ENCODE peak calls at places on chromosomes 13 and 19, in six cellular contexts. E, F, G, D, I and X are unnamed samples.

GRCh38 chr13:98481511-98481951 is 95.4 kb downstream of the STK24 start:
- DNase-seq in I (no peak), D (no peak), G (no peak), F (no peak), E (no peak), X (no peak)

GRCh38 chr19:19634516-19635312 is 6.7 kb upstream of the LPAR2 start:
- DNase-seq in I (no peak), E (no peak), D (no peak), F (no peak), G (no peak), X (no peak)

GRCh38 chr13:44155422-44156293 is 218.0 kb upstream of the SERP2 start:
- DNase-seq in D (peak; percentile 59), F (peak; percentile 40), E (peak; percentile 80), G (no peak), I (peak; percentile 55), X (peak; percentile 76)

GRCh38 chr13:94182185-94182761 is 297.2 kb downstream of the DCT start:
- DNase-seq in G (no peak), I (no peak), F (no peak), E (no peak), D (no peak), X (no peak)

GRCh38 chr19:42281175-42282035 is 12.4 kb downstream of the CIC start:
- DNase-seq in I (peak; percentile 64), D (no peak), G (no peak), F (peak; percentile 73), E (peak; percentile 56), X (peak; percentile 48)

GRCh38 chr19:18596752-18597157 is 8.2 kb downstream of the REX1BD start:
- DNase-seq in G (no peak), D (peak; percentile 38), F (peak; percentile 60), I (peak; percentile 74), E (peak; percentile 53), X (peak; percentile 46)

GRCh38 chr13:112904436-112904960 is 64.5 kb upstream of the MCF2L start:
- DNase-seq in D (no peak), I (no peak), E (no peak), G (no peak), F (no peak), X (no peak)

GRCh38 chr19:48806818-48807589 is 3.8 kb downstream of the BCAT2 start:
- DNase-seq in E (peak; percentile 60), F (no peak), G (no peak), D (no peak), I (peak; percentile 86), X (no peak)

DNA sequence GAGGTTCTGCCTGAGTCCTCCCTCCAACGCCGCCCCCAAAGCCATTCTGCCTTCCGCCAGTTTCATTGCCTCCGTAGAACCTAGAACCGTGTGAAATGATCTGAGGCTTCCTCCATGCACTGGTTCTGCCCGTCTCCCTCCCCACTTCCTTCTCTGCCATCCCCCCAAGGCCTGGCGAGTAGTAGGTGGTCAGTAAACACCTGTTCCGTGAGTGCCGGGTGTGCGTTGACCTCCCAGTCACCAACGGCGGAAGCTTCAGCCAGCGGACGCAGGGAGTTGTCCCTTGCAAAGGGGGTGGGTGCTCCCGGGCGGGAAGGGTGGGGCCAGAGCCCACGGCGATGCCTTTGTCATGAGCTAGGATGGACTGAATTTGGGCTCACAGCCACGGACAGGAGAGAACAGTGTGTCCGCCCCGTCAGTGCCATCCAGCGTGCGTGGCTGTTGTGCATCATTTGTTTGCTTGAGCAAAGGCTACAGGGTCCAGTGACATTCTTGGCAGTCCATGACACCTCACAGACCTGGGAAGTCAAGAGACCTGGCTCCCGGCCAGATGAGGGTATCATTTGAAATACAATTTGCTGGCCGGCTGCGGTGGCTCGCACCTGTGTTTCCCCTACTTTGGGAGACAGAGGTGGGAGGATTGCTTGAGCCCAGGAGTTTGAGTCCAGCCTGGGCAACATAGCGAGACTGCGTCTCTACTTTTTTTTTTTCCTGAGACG is 43.1 kb downstream of the NFIC start:
- DNase-seq in F (peak; percentile 76), G (no peak), D (peak; percentile 61), E (no peak), I (no peak), X (no peak)
- H3K4me1 ChIP-seq in F (peaks cover 61% of the 10 kb centered on the region), G (peaks cover 31% of the 10 kb centered on the region), D (peaks cover 78% of the 10 kb centered on the region), E (peaks cover 19% of the 10 kb centered on the region), I (peaks cover 6% of the 10 kb centered on the region), X (peaks cover 6% of the 10 kb centered on the region)

GRCh38 chr13:107210216-107211010 is 642.5 kb upstream of the ARGLU1 start:
- DNase-seq in F (no peak), G (no peak), D (no peak), E (peak; percentile 42), I (no peak), X (no peak)

GRCh38 chr13:107216046-107216715 is 648.2 kb upstream of the ARGLU1 start:
- DNase-seq in E (no peak), I (no peak), G (no peak), D (no peak), F (no peak), X (no peak)

GRCh38 chr13:107209811-107210210 is 641.9 kb upstream of the ARGLU1 start:
- DNase-seq in I (no peak), F (no peak), E (peak; percentile 50), D (no peak), G (no peak), X (no peak)

GRCh38 chr13:107208889-107209288 is 641.0 kb upstream of the ARGLU1 start:
- DNase-seq in G (no peak), F (no peak), D (no peak), I (no peak), E (peak; percentile 40), X (no peak)

GRCh38 chr13:107211073-107211472 is 643.1 kb upstream of the ARGLU1 start:
- DNase-seq in E (peak; percentile 94), F (peak; percentile 56), G (no peak), D (peak; percentile 89), I (peak; percentile 87), X (peak; percentile 76)
- TF ChIP-seq CTCF in E (peak; percentile 95), F (peak; percentile 91), G (peak; percentile 79), D (peak; percentile 80), I (peak; percentile 67), X (peak; percentile 70)

DNA sequence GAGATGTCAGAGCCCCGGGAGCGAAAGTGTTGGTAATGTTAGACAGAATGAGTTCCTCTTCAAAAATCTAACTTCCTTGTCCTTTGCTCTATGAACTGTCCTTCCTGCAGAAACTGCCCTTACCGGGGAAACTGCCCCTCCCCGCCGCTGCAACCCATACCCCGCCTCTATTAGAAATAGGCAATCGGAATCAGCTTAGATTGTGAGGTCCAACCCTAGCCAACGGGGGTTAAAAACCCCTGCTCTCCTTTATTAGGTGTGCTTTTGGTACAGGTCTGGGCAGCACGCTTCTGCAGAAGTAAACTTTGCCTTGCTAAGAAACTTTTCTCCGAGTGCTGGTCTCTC is 11.5 kb upstream of the CAPNS1 start:
- DNase-seq in F (peak; percentile 39), D (no peak), G (no peak), E (no peak), I (peak; percentile 78), X (no peak)
- H3K4me3 ChIP-seq in F (peak overlapping the region; percentile 41), D (peak overlapping the region; percentile 59), G (peak overlapping the region; percentile 49), E (peak overlapping the region; percentile 32), I (peak overlapping the region; percentile 52), X (peak overlapping the region; percentile 5)

GRCh38 chr13:27921421-27921960 is 1.7 kb downstream of the PDX1 start:
- DNase-seq in F (no peak), I (no peak), D (no peak), G (no peak), E (no peak), X (no peak)

GRCh38 chr13:27923794-27924528 is 4.2 kb downstream of the PDX1 start:
- DNase-seq in I (no peak), E (no peak), G (no peak), D (no peak), F (no peak), X (no peak)

GRCh38 chr13:27924529-27925141 is 4.8 kb downstream of the PDX1 start:
- DNase-seq in G (no peak), F (no peak), D (no peak), I (no peak), E (no peak), X (no peak)

GRCh38 chr13:27921961-27922910 is 2.4 kb downstream of the PDX1 start:
- DNase-seq in G (no peak), D (no peak), F (no peak), I (no peak), E (no peak), X (no peak)

GRCh38 chr13:27922974-27923612 is 3.3 kb downstream of the PDX1 start:
- DNase-seq in G (no peak), F (no peak), E (no peak), I (no peak), D (no peak), X (no peak)
- H3K4me1 ChIP-seq in G (peaks cover 23% of the 10 kb centered on the region), F (peaks cover 33% of the 10 kb centered on the region), E (peaks cover 9% of the 10 kb centered on the region), I (peaks cover 38% of the 10 kb centered on the region), D (peaks cover 72% of the 10 kb centered on the region), X (peaks cover 18% of the 10 kb centered on the region)